ENCODE peak calls at places on chromosome 4, in four cellular contexts. One of them, this sample, is unnamed.
A peak's percentile ranks its signal among the peaks of the same experiment; 100 is the strongest.

GRCh38 chr4:22203436-22204011 is 255.0 kb upstream of the KCNIP4 start:
- DNase-seq in cardiac muscle cell: peak; percentile 40
- DNase-seq in BJ: no peak
- DNase-seq in Caco-2: no peak
- DNase-seq in this sample: no peak

GRCh38 chr4:112144546-112145325 is 518 bp upstream of the FAM241A start:
- DNase-seq in cardiac muscle cell: no peak
- DNase-seq in BJ: no peak
- DNase-seq in Caco-2: no peak
- DNase-seq in this sample: no peak

GRCh38 chr4:128031756-128032384 is 29.2 kb upstream of the LARP1B start:
- DNase-seq in cardiac muscle cell: no peak
- DNase-seq in BJ: no peak
- DNase-seq in Caco-2: no peak
- DNase-seq in this sample: no peak

GRCh38 chr4:52836653-52837052 is 25.5 kb upstream of the RASL11B start:
- DNase-seq in cardiac muscle cell: no peak
- DNase-seq in BJ: no peak
- DNase-seq in Caco-2: no peak
- DNase-seq in this sample: no peak

GRCh38 chr4:116126794-116127193 is 958.6 kb downstream of the TRAM1L1 start:
- DNase-seq in Caco-2: no peak
- DNase-seq in cardiac muscle cell: no peak
- DNase-seq in BJ: no peak
- DNase-seq in this sample: no peak

GRCh38 chr4:55742655-55743191 is 76.9 kb upstream of the EXOC1L start:
- DNase-seq in cardiac muscle cell: peak; percentile 66
- DNase-seq in BJ: no peak
- DNase-seq in Caco-2: no peak
- DNase-seq in this sample: no peak

GRCh38 chr4:1981251-1982055 is 27.3 kb downstream of the NELFA start:
- DNase-seq in BJ: no peak
- DNase-seq in Caco-2: peak; percentile 38
- DNase-seq in cardiac muscle cell: no peak
- DNase-seq in this sample: no peak

GRCh38 chr4:168605411-168605810 is 108.6 kb downstream of the PALLD start:
- DNase-seq in cardiac muscle cell: peak; percentile 61
- DNase-seq in Caco-2: no peak
- DNase-seq in BJ: no peak
- DNase-seq in this sample: no peak

GRCh38 chr4:16860506-16860905 is 37.9 kb downstream of the LDB2 start:
- DNase-seq in Caco-2: no peak
- DNase-seq in cardiac muscle cell: peak; percentile 73
- DNase-seq in BJ: peak; percentile 66
- DNase-seq in this sample: no peak

GRCh38 chr4:124903995-124904722 is 191.6 kb upstream of the ANKRD50 start:
- DNase-seq in BJ: peak; percentile 23
- DNase-seq in Caco-2: no peak
- DNase-seq in cardiac muscle cell: peak; percentile 79
- DNase-seq in this sample: peak; percentile 2

GRCh38 chr4:176319704-176320339 is at the start of gene SPCS3:
- DNase-seq in BJ: peak; percentile 71
- DNase-seq in cardiac muscle cell: peak; percentile 97
- DNase-seq in Caco-2: peak; percentile 95
- DNase-seq in this sample: no peak

GRCh38 chr4:64230709-64231310 is 178.4 kb downstream of the TECRL start:
- DNase-seq in BJ: no peak
- DNase-seq in cardiac muscle cell: peak; percentile 10
- DNase-seq in Caco-2: no peak
- DNase-seq in this sample: no peak

GRCh38 chr4:123924536-123924935 is 527.9 kb downstream of the SPRY1 start:
- DNase-seq in Caco-2: no peak
- DNase-seq in cardiac muscle cell: peak; percentile 43
- DNase-seq in BJ: no peak
- DNase-seq in this sample: no peak

GRCh38 chr4:157072002-157072401 is 3.9 kb upstream of the GLRB start:
- DNase-seq in Caco-2: no peak
- DNase-seq in BJ: no peak
- DNase-seq in cardiac muscle cell: peak; percentile 24
- DNase-seq in this sample: no peak

GRCh38 chr4:141207971-141208370 is 12.7 kb upstream of the ZNF330 start:
- DNase-seq in Caco-2: no peak
- DNase-seq in BJ: no peak
- DNase-seq in cardiac muscle cell: no peak
- DNase-seq in this sample: no peak

GRCh38 chr4:77662396-77662795 is 56.8 kb downstream of the CXCL13 start:
- DNase-seq in Caco-2: no peak
- DNase-seq in cardiac muscle cell: no peak
- DNase-seq in BJ: no peak
- DNase-seq in this sample: no peak

GRCh38 chr4:43680416-43680815 is 768.2 kb downstream of the KCTD8 start:
- DNase-seq in cardiac muscle cell: no peak
- DNase-seq in Caco-2: no peak
- DNase-seq in BJ: no peak
- DNase-seq in this sample: no peak

GRCh38 chr4:16785800-16786527 is 112.5 kb downstream of the LDB2 start:
- DNase-seq in Caco-2: no peak
- DNase-seq in BJ: peak; percentile 44
- DNase-seq in cardiac muscle cell: peak; percentile 35
- DNase-seq in this sample: no peak

GRCh38 chr4:152063301-152064235 is 302.8 kb upstream of the GATB start:
- DNase-seq in BJ: no peak
- DNase-seq in cardiac muscle cell: no peak
- DNase-seq in Caco-2: peak; percentile 42
- DNase-seq in this sample: no peak

GRCh38 chr4:102606846-102607440 is 105.8 kb downstream of the NFKB1 start:
- DNase-seq in BJ: no peak
- DNase-seq in Caco-2: no peak
- DNase-seq in cardiac muscle cell: no peak
- DNase-seq in this sample: no peak

DNA sequence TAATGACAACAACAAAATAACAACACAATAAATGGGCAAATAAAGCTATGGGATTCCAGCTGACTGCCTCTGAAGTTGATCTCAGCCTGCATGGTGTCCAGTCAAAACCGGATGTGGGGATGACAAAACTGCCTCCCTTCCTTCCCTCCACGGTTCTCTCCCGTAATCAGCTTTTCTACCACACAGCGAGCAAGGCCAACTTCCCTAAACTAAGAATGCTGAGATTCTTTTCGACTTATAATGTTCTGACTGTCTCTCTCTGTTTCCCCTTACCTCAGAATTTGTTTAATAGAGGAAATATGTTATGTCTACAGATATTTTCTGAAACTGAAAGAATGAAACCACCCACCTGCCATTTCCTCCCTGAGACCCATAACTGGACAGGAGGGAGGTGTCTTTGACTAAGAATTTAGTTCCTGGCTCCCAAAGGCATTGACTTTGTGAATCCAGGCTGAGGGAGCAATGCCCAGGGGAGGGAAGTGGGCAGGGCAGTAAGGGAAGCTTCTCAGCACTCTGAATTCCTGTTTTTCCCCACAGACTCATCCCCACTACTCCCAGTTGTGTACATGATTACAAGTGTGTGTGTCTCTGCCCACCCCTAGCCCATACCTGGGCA is 1.0 kb upstream of the TLR1 start:
- DNase-seq in BJ: no peak
- DNase-seq in Caco-2: no peak
- DNase-seq in cardiac muscle cell: peak; percentile 65
- DNase-seq in this sample: no peak
- H3K4me3 ChIP-seq in BJ: no peak overlapping the region
- H3K4me3 ChIP-seq in Caco-2: no peak overlapping the region
- H3K4me3 ChIP-seq in cardiac muscle cell: no peak overlapping the region
- H3K4me3 ChIP-seq in this sample: no peak overlapping the region

DNA sequence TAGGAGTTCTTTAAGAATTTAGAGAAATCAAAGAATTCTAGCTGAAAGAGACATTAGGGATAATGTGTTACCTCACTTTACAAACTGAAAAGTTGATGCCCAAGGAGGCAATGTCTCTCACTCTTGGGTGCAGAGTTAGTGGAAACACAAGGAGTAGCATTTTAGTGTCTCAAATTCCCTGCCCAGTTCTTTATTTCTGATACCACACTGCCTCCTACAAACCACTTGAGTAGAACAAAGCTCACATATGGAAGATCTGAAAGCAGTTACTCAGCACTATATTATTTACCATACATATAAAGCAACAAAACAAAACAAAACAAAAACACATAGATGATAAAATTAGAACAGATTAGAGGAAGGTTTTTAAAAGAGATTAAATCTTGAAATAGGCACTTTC is 124.2 kb downstream of the REELD1 start:
- DNase-seq in cardiac muscle cell: peak; percentile 31
- DNase-seq in BJ: no peak
- DNase-seq in Caco-2: no peak
- DNase-seq in this sample: no peak
- TF ChIP-seq CTCF in cardiac muscle cell: no peak
- TF ChIP-seq CTCF in BJ: peak; percentile 6
- TF ChIP-seq CTCF in Caco-2: no peak
- TF ChIP-seq CTCF in this sample: no peak

GRCh38 chr4:8581094-8581861 is 1.1 kb downstream of the GPR78 start:
- DNase-seq in cardiac muscle cell: no peak
- DNase-seq in BJ: no peak
- DNase-seq in Caco-2: no peak
- DNase-seq in this sample: no peak
- H3K4me3 ChIP-seq in cardiac muscle cell: no peak overlapping the region
- H3K4me3 ChIP-seq in BJ: no peak overlapping the region
- H3K4me3 ChIP-seq in Caco-2: no peak overlapping the region
- H3K4me3 ChIP-seq in this sample: no peak overlapping the region

DNA sequence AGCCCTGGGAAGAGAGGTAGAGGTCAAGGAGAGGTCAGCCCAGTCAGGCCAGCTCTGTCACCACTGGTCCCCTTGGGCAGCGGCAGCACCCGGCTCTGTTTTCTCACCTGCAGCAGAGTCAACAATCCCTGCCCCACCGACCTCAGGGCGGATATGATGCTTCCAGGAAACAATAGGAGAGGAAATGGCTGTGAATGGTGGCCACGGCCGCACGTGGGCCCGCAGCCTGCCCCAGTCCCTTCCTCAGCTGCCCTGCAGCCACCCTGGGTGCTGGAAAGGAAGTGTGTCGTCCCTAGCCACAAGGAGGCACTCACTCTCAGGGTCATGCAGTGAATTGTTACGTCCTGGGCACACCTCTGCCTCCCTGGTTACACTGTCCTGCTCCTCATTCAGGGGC is 92.5 kb upstream of the ENPP6 start:
- DNase-seq in cardiac muscle cell: no peak
- DNase-seq in BJ: no peak
- DNase-seq in Caco-2: no peak
- DNase-seq in this sample: no peak
- TF ChIP-seq CTCF in cardiac muscle cell: peak; percentile 6
- TF ChIP-seq CTCF in BJ: peak; percentile 9
- TF ChIP-seq CTCF in Caco-2: no peak
- TF ChIP-seq CTCF in this sample: peak; percentile 22

DNA sequence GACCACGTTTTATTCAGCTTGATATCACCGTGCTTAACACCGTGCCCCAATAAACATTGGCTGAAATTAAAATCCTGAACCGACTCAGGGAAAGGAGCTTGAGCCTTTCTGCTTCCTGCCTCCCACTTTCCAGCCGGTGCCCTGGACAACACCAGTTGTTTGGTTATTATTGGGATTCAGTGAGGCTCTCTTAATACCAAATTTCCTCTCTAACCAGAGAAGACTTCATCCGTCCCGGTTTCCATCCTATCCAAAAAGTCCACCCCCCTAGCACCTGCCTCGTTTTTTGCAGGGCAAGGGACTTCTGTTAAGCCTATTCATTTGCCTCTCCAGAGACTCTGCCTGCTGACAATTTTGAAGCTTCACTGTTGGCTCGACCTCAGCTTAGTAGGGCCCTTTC is 649 bp upstream of the PRSS12 start:
- DNase-seq in Caco-2: no peak
- DNase-seq in BJ: no peak
- DNase-seq in cardiac muscle cell: no peak
- DNase-seq in this sample: no peak
- H3K4me3 ChIP-seq in Caco-2: no peak overlapping the region
- H3K4me3 ChIP-seq in BJ: peak overlapping the region; percentile 73
- H3K4me3 ChIP-seq in cardiac muscle cell: no peak overlapping the region
- H3K4me3 ChIP-seq in this sample: peak overlapping the region; percentile 52

This sample was measured in epithelial cell of proximal tubule.